ENCODE peak calls at places on chromosomes 5 and 9, in five cellular contexts. G is glutamatergic neuron, B is left kidney, A is NCI-H1092, V is T47D. H is an unnamed sample.

GRCh38 chr9:3342159-3342777 is 183.5 kb downstream of the RFX3 start:
- DNase-seq in G (no peak), B (no peak), A (no peak), V (no peak), H (no peak)

GRCh38 chr5:14447958-14448881 is 133.4 kb upstream of the OTULINL start:
- DNase-seq in G (peak; percentile 56), B (peak; percentile 79), A (no peak), V (no peak), H (no peak)

GRCh38 chr5:143471666-143472411 is 68.4 kb upstream of the NR3C1 start:
- DNase-seq in G (no peak), B (peak; percentile 3), A (no peak), V (no peak), H (no peak)

GRCh38 chr9:117546894-117547293 is 132.0 kb upstream of the ASTN2 start:
- DNase-seq in G (no peak), B (peak; percentile 38), A (no peak), V (peak; percentile 7), H (no peak)

GRCh38 chr5:112800901-112801300 is 60.2 kb upstream of the SRP19 start:
- DNase-seq in G (peak; percentile 34), B (peak; percentile 29), A (no peak), V (no peak), H (no peak)

GRCh38 chr5:11302663-11303062 is 541.6 kb upstream of the DAP start:
- DNase-seq in G (no peak), B (no peak), A (no peak), V (no peak), H (no peak)

GRCh38 chr5:150918613-150919012 is 13.8 kb upstream of the ZNF300 start:
- DNase-seq in G (no peak), B (no peak), A (no peak), V (no peak), H (no peak)

GRCh38 chr5:125326114-125326513 is 579.7 kb upstream of the ZNF608 start:
- DNase-seq in G (no peak), B (peak; percentile 73), A (peak; percentile 86), V (no peak), H (peak; percentile 83)

GRCh38 chr9:118418887-118419620 is 714.9 kb downstream of the TLR4 start:
- DNase-seq in G (no peak), B (no peak), A (no peak), V (no peak), H (no peak)

GRCh38 chr9:131310833-131311554 is 21.5 kb downstream of the PLPP7 start:
- DNase-seq in G (no peak), B (no peak), A (no peak), V (no peak), H (no peak)

GRCh38 chr5:132459983-132460834 is 30.4 kb downstream of the IRF1 start:
- DNase-seq in G (no peak), B (no peak), A (no peak), V (peak; percentile 79), H (peak; percentile 83)

GRCh38 chr9:28915256-28915930 is 1342.1 kb upstream of the C9orf72 start:
- DNase-seq in G (no peak), B (no peak), A (no peak), V (no peak), H (no peak)

GRCh38 chr5:16411741-16412455 is 53.7 kb downstream of the ZNF622 start:
- DNase-seq in G (no peak), B (peak; percentile 7), A (no peak), V (no peak), H (no peak)

GRCh38 chr9:89892053-89892419 is 287.2 kb downstream of the GADD45G start:
- DNase-seq in G (no peak), B (no peak), A (no peak), V (no peak), H (no peak)

GRCh38 chr5:40991168-40991980 is 79.8 kb downstream of the MROH2B start:
- DNase-seq in G (no peak), B (peak; percentile 68), A (no peak), V (no peak), H (no peak)

GRCh38 chr5:126777257-126777973 is 479 bp downstream of the LMNB1 start:
- DNase-seq in G (peak; percentile 75), B (peak; percentile 85), A (peak; percentile 30), V (peak; percentile 84), H (peak; percentile 38)

GRCh38 chr5:140010798-140011197 is 32.3 kb downstream of the NRG2 start:
- DNase-seq in G (no peak), B (no peak), A (no peak), V (no peak), H (no peak)

GRCh38 chr9:126125177-126125576 is 201.5 kb upstream of the MVB12B start:
- DNase-seq in G (no peak), B (no peak), A (no peak), V (no peak), H (no peak)

GRCh38 chr9:38229123-38229829 is 160.2 kb upstream of the SHB start:
- DNase-seq in G (no peak), B (peak; percentile 59), A (no peak), V (no peak), H (no peak)

GRCh38 chr9:121598167-121599000 is 53.0 kb upstream of the DAB2IP start:
- DNase-seq in G (peak; percentile 76), B (peak; percentile 97), A (no peak), V (peak; percentile 98), H (no peak)

GRCh38 chr5:145780961-145781360 is 54.2 kb downstream of the PRELID2 start:
- DNase-seq in G (no peak), B (peak; percentile 73), A (no peak), V (no peak), H (no peak)